ENCODE peak calls at places on chromosomes 11 and 22, in five cellular contexts. S is stimulated activated naive CD8-positive, alpha-beta T cell treated with anti-CD3 and anti-CD28 coated beads, Interleukin-15, amount 100 ng/mL, for 72 hours; R is stimulated activated CD8-positive, alpha-beta memory T cell treated with anti-CD3 and anti-CD28 coated beads, Interleukin-2, amount 100 ng/mL, for 1 hour; E is RCC 7860; G is stimulated activated CD4-positive, alpha-beta T cell treated with anti-CD3 and anti-CD28 coated beads, TNF-alpha, amount 100 ng/mL, for 1 hour. M is an unnamed sample.

GRCh38 chr22:42324566-42324965 is 54.1 kb upstream of the TCF20 start:
- DNase-seq in G (no peak), R (no peak), S (no peak), E (no peak), M (no peak)

GRCh38 chr11:18384157-18384641 is 10.2 kb upstream of the LDHA start:
- DNase-seq in S (no peak), E (peak), R (no peak), G (no peak), M (peak)

GRCh38 chr22:40400173-40400572 is 29.8 kb downstream of the SGSM3 start:
- DNase-seq in S (peak), E (no peak), R (no peak), G (no peak), M (no peak)

GRCh38 chr11:134331565-134332188 is at the start of gene GLB1L2:
- DNase-seq in E (no peak), G (peak), R (peak), S (peak), M (no peak)

GRCh38 chr22:28283025-28283654 is 364.1 kb upstream of the PITPNB start:
- DNase-seq in R (no peak), E (no peak), S (no peak), G (no peak), M (no peak)

GRCh38 chr22:23275751-23276150 is 95.4 kb downstream of the BCR start:
- DNase-seq in S (no peak), G (no peak), E (no peak), R (no peak), M (no peak)

GRCh38 chr11:121722431-121723256 is 269.9 kb upstream of the SORL1-AS1 start:
- DNase-seq in S (no peak), G (no peak), E (no peak), R (no peak), M (peak)

GRCh38 chr22:49999063-49999900 is 13.3 kb downstream of the IL17REL start:
- DNase-seq in R (no peak), E (no peak), S (no peak), G (no peak), M (no peak)

GRCh38 chr22:18044548-18045271 is 20.3 kb upstream of the MICAL3 start:
- DNase-seq in R (no peak), S (no peak), E (no peak), G (no peak), M (no peak)

GRCh38 chr11:65212226-65212801 is 30.6 kb downstream of the CAPN1 start:
- DNase-seq in G (no peak), S (no peak), E (no peak), R (no peak), M (no peak)

GRCh38 chr11:119531091-119531490 is 108.1 kb upstream of the THY1 start:
- DNase-seq in G (no peak), E (no peak), R (no peak), S (no peak), M (no peak)

GRCh38 chr11:95266751-95267374 is 35.9 kb upstream of the SESN3 start:
- DNase-seq in S (no peak), G (no peak), R (no peak), E (no peak), M (no peak)

GRCh38 chr11:131658414-131658813 is 288.0 kb downstream of the NTM start:
- DNase-seq in E (no peak), S (no peak), R (no peak), G (no peak), M (no peak)

GRCh38 chr11:133936136-133936535 is 20.6 kb downstream of the IGSF9B start:
- DNase-seq in R (no peak), S (no peak), G (no peak), E (no peak), M (no peak)

GRCh38 chr11:128468106-128468505 is 119.3 kb downstream of the ETS1 start:
- DNase-seq in G (no peak), S (peak), R (no peak), E (no peak), M (no peak)

GRCh38 chr11:116714902-116715301 is 57.9 kb downstream of the BUD13 start:
- DNase-seq in E (no peak), R (no peak), G (no peak), S (no peak), M (no peak)

GRCh38 chr11:34552270-34552669 is 38.7 kb upstream of the ELF5 start:
- DNase-seq in E (no peak), S (no peak), R (no peak), G (no peak), M (no peak)

GRCh38 chr22:39275814-39276443 is 31.1 kb upstream of the PDGFB start:
- DNase-seq in R (no peak), S (no peak), E (no peak), G (no peak), M (no peak)

GRCh38 chr11:86987687-86988086 is 32.5 kb upstream of the FZD4 start:
- DNase-seq in R (no peak), E (no peak), S (no peak), G (no peak), M (no peak)

GRCh38 chr11:69470301-69470700 is 11.2 kb upstream of the LINC01488 start:
- DNase-seq in R (no peak), S (no peak), E (no peak), G (no peak), M (no peak)

GRCh38 chr11:132941024-132941646 is 591.2 kb downstream of the OPCML start:
- DNase-seq in E (peak), R (no peak), S (no peak), G (no peak), M (peak)

GRCh38 chr11:59429924-59430516 is 3.8 kb upstream of the OR5A2 start:
- DNase-seq in R (no peak), S (peak), G (no peak), E (peak), M (peak)

GRCh38 chr11:61976813-61977475 is 9.5 kb upstream of the FTH1 start:
- DNase-seq in R (no peak), S (no peak), G (no peak), E (no peak), M (no peak)

GRCh38 chr22:45180280-45180679 is 16.6 kb downstream of the NUP50 start:
- DNase-seq in E (no peak), S (no peak), R (no peak), G (no peak), M (no peak)

GRCh38 chr22:32887293-32887692 is 85.8 kb downstream of the TIMP3 start:
- DNase-seq in S (no peak), R (no peak), E (no peak), G (no peak), M (no peak)

GRCh38 chr11:64538501-64538951 is 52.5 kb upstream of the SLC22A12 start:
- DNase-seq in G (no peak), E (no peak), S (no peak), R (no peak), M (no peak)

GRCh38 chr11:47533690-47534135 is 19.2 kb downstream of the CELF1 start:
- DNase-seq in R (no peak), S (no peak), G (no peak), E (no peak), M (peak)

GRCh38 chr11:43072096-43072495 is 239.7 kb upstream of the API5 start:
- DNase-seq in G (no peak), E (no peak), S (no peak), R (no peak), M (no peak)

GRCh38 chr11:114049050-114049449 is 10.5 kb upstream of the ZBTB16 start:
- DNase-seq in G (no peak), S (no peak), R (no peak), E (no peak), M (no peak)

GRCh38 chr11:102813484-102813883 is 15.5 kb upstream of the MMP1 start:
- DNase-seq in G (no peak), E (no peak), R (no peak), S (no peak), M (no peak)

GRCh38 chr11:120622189-120622912 is 110.8 kb downstream of the GRIK4 start:
- DNase-seq in R (no peak), S (no peak), G (no peak), E (no peak), M (no peak)

GRCh38 chr22:20803696-20804324 is 29.9 kb downstream of the SERPIND1 start:
- DNase-seq in G (no peak), S (peak), E (no peak), R (no peak), M (no peak)

GRCh38 chr11:106925245-106925644 is 93.0 kb downstream of the GUCY1A2 start:
- DNase-seq in G (no peak), R (no peak), E (no peak), S (no peak), M (peak)

GRCh38 chr22:31289335-31289734 is 3.0 kb downstream of the PIK3IP1 start:
- DNase-seq in S (no peak), E (no peak), R (no peak), G (no peak), M (no peak)

GRCh38 chr11:58659404-58659803 is 36.9 kb downstream of the CNTF start:
- DNase-seq in G (no peak), R (no peak), S (no peak), E (no peak), M (no peak)

M was measured in GM04504.